ENCODE peak calls at places on chromosomes 13 and 19, in eight cellular contexts. I is AG20443; K is activated CD8-positive, alpha-beta memory T cell treated with anti-CD3 and anti-CD28 coated beads for 1 hour; T is heart left ventricle; Y is GM12878; C is activated CD4-positive, alpha-beta T cell treated with anti-CD3 and anti-CD28 coated beads, Interleukin-2, amount 50 U/mL, for 1 hour; F is ELF-1; E is neural crest cell. R is an unnamed sample.

GRCh38 chr13:99432637-99433542 is 68.4 kb upstream of the TM9SF2 start:
- DNase-seq in I (peak; percentile 87), K (peak; percentile 67), T (peak; percentile 89), Y (peak; percentile 97), C (peak; percentile 72), F (peak; percentile 85), E (no peak), R (peak; percentile 86)

GRCh38 chr13:52104624-52105023 is 24.2 kb downstream of the NEK5 start:
- DNase-seq in I (no peak), K (no peak), T (no peak), Y (no peak), C (no peak), F (no peak), E (no peak), R (no peak)

GRCh38 chr19:10803252-10803651 is 32.8 kb downstream of the TMED1 start:
- DNase-seq in I (no peak), K (no peak), T (no peak), Y (no peak), C (no peak), F (no peak), E (no peak), R (no peak)

GRCh38 chr13:35887028-35887666 is 244.0 kb downstream of the DCLK1 start:
- DNase-seq in I (no peak), K (no peak), T (no peak), Y (no peak), C (no peak), F (no peak), E (no peak), R (no peak)

GRCh38 chr13:34156841-34157365 is 339.0 kb downstream of the RFC3 start:
- DNase-seq in I (peak; percentile 90), K (no peak), T (peak; percentile 60), Y (peak; percentile 55), C (no peak), F (peak; percentile 72), E (no peak), R (peak; percentile 3)

GRCh38 chr13:40993987-40994386 is 25.1 kb downstream of the ELF1 start:
- DNase-seq in I (no peak), K (no peak), T (no peak), Y (no peak), C (no peak), F (peak; percentile 80), E (no peak), R (no peak)

GRCh38 chr19:15251749-15252397 is 19.6 kb upstream of the EPHX3 start:
- DNase-seq in I (peak; percentile 93), K (no peak), T (peak; percentile 89), Y (no peak), C (no peak), F (peak; percentile 93), E (peak; percentile 53), R (no peak)

GRCh38 chr19:18590273-18591272 is 2.0 kb downstream of the REX1BD start:
- DNase-seq in I (no peak), K (no peak), T (no peak), Y (no peak), C (no peak), F (peak; percentile 99), E (peak; percentile 74), R (no peak)

GRCh38 chr13:49585220-49586157 is at the start of gene RCBTB1:
- DNase-seq in I (peak; percentile 98), K (no peak), T (peak; percentile 85), Y (no peak), C (peak; percentile 62), F (peak; percentile 83), E (peak; percentile 53), R (peak; percentile 68)

GRCh38 chr19:54481326-54481930 is 8.3 kb upstream of the CDC42EP5 start:
- DNase-seq in I (peak; percentile 68), K (no peak), T (no peak), Y (no peak), C (no peak), F (peak; percentile 64), E (peak; percentile 74), R (no peak)

GRCh38 chr19:40348961-40349507 is 539 bp downstream of the PLD3 start:
- DNase-seq in I (peak; percentile 70), K (no peak), T (no peak), Y (no peak), C (no peak), F (peak; percentile 43), E (no peak), R (no peak)

GRCh38 chr13:98977568-98978270 is at the start of gene DOCK9:
- DNase-seq in I (peak; percentile 80), K (no peak), T (peak; percentile 81), Y (no peak), C (no peak), F (peak; percentile 82), E (peak; percentile 20), R (no peak)

GRCh38 chr13:90362718-90363117 is 984.8 kb upstream of the MIR17HG start:
- DNase-seq in I (no peak), K (no peak), T (no peak), Y (no peak), C (no peak), F (no peak), E (no peak), R (no peak)

R was measured in T-helper 22 cell.